ENCODE peak calls at places on chromosomes 2 and 18, in four cellular contexts. X is neuronal stem cell, J is cardiac fibroblast, N is ascending aorta. S is an unnamed sample.

GRCh38 chr2:28375236-28375635 is 17.4 kb upstream of the FOSL2 start:
- DNase-seq in X (no peak), J (no peak), N (no peak), S (no peak)

GRCh38 chr2:25365241-25365640 is 23.5 kb upstream of the DNMT3A start:
- DNase-seq in X (no peak), J (no peak), N (no peak), S (no peak)

GRCh38 chr2:75199428-75200011 is at the start of gene TACR1:
- DNase-seq in X (peak), J (peak), N (peak), S (no peak)

GRCh38 chr2:173572848-173573247 is 218.2 kb downstream of the CDCA7 start:
- DNase-seq in X (no peak), J (no peak), N (no peak), S (peak)

GRCh38 chr2:165202230-165202629 is 1.6 kb downstream of the SCN3A start:
- DNase-seq in X (no peak), J (no peak), N (no peak), S (no peak)

GRCh38 chr2:107717666-107718065 is 109.0 kb upstream of the RGPD4 start:
- DNase-seq in X (peak), J (no peak), N (no peak), S (no peak)

GRCh38 chr18:5825663-5826062 is 69.7 kb downstream of the TMEM200C start:
- DNase-seq in X (no peak), J (no peak), N (no peak), S (no peak)

GRCh38 chr2:13414907-13415306 is 698.2 kb downstream of the TRIB2 start:
- DNase-seq in X (peak), J (no peak), N (no peak), S (no peak)

GRCh38 chr2:49807689-49808088 is 653.4 kb upstream of the FSHR start:
- DNase-seq in X (no peak), J (no peak), N (no peak), S (no peak)

GRCh38 chr18:38256366-38256765 is 690.8 kb upstream of the CELF4 start:
- DNase-seq in X (no peak), J (no peak), N (no peak), S (no peak)

GRCh38 chr18:11866329-11866728 is 15.1 kb downstream of the CHMP1B start:
- DNase-seq in X (no peak), J (no peak), N (no peak), S (no peak)

GRCh38 chr2:205800804-205801203 is 118.5 kb downstream of the NRP2 start:
- DNase-seq in X (no peak), J (peak), N (no peak), S (no peak)

GRCh38 chr2:240597419-240598181 is 11.1 kb downstream of the CAPN10 start:
- DNase-seq in X (no peak), J (no peak), N (peak), S (no peak)

GRCh38 chr2:33583194-33583938 is 15.7 kb downstream of the FAM98A start:
- DNase-seq in X (peak), J (peak), N (no peak), S (no peak)

GRCh38 chr18:23207994-23208393 is 72.7 kb downstream of the CABLES1 start:
- DNase-seq in X (no peak), J (no peak), N (no peak), S (no peak)

GRCh38 chr2:28160986-28161425 is 231.7 kb upstream of the FOSL2 start:
- DNase-seq in X (no peak), J (peak), N (no peak), S (no peak)

GRCh38 chr2:230898016-230898415 is 27.0 kb downstream of the GPR55 start:
- DNase-seq in X (no peak), J (no peak), N (peak), S (no peak)

GRCh38 chr2:66433945-66434678 is 813 bp upstream of the MEIS1 start:
- DNase-seq in X (no peak), J (peak), N (no peak), S (peak)

GRCh38 chr18:57107141-57107832 is 39.6 kb upstream of the BOD1L2 start:
- DNase-seq in X (peak), J (peak), N (no peak), S (no peak)

GRCh38 chr2:164779383-164780057 is 62.1 kb downstream of the COBLL1 start:
- DNase-seq in X (no peak), J (no peak), N (no peak), S (no peak)

GRCh38 chr2:162075689-162076132 is 1.7 kb upstream of the DPP4 start:
- DNase-seq in X (no peak), J (peak), N (no peak), S (no peak)

GRCh38 chr2:159798376-159798724 is 342 bp upstream of the CD302 start:
- DNase-seq in X (no peak), J (no peak), N (no peak), S (no peak)

GRCh38 chr2:10305715-10306114 is 3.0 kb downstream of the HPCAL1 start:
- DNase-seq in X (no peak), J (no peak), N (no peak), S (peak)
- H3K4me3 ChIP-seq in X (no peak), J (no peak), N (no peak), S (no peak)

DNA sequence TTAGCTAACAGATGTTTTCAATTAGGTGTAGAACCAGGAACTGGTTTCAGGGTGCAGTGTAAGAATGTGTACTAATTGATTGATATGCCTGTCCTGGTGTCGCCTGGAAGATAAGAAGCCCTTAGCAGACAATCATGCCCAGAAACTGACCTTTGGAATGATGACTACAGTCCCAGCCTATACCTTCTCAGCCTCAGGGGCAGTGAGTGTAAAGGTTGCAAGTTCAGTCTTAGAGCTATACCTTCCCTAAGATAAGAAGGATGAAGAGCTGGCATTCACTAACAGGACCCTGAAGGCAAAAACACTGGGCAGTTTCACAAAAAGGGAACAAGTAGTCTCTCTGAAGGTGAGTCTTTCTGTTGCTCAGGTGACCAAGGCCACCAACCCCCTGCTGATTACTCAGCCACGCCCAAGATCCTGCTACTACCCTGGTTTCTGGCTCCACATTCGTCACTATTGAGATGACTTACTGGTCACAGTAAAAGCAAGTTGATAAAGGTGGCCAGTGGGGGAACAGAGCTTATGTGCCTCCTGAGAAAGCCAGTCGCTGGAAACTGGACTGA is 71.4 kb downstream of the SPATS2L start:
- DNase-seq in X (no peak), J (no peak), N (no peak), S (no peak)
- H3K4me3 ChIP-seq in X (no peak), J (no peak), N (peak), S (no peak)

GRCh38 chr2:20618468-20618885 is 32.4 kb downstream of the HS1BP3 start:
- DNase-seq in X (no peak), J (no peak), N (peak), S (no peak)

GRCh38 chr2:20615466-20616241 is 35.2 kb downstream of the HS1BP3 start:
- DNase-seq in X (no peak), J (no peak), N (peak), S (no peak)

GRCh38 chr2:20617892-20618467 is 32.9 kb downstream of the HS1BP3 start:
- DNase-seq in X (no peak), J (peak), N (peak), S (no peak)

GRCh38 chr2:20616341-20616871 is 34.5 kb downstream of the HS1BP3 start:
- DNase-seq in X (no peak), J (no peak), N (peak), S (no peak)

GRCh38 chr2:20617081-20617575 is 33.8 kb downstream of the HS1BP3 start:
- DNase-seq in X (no peak), J (peak), N (peak), S (no peak)
- H3K4me3 ChIP-seq in X (no peak), J (no peak), N (no peak), S (no peak)

GRCh38 chr2:183078163-183078466 is 432 bp upstream of the DUSP19 start:
- DNase-seq in X (no peak), J (no peak), N (no peak), S (no peak)
- H3K4me3 ChIP-seq in X (peak), J (peak), N (peak), S (no peak)

S was measured in Jurkat, Clone E6-1.